ENCODE peak calls at places on chromosomes 7 and 10, in five cellular contexts. B is HCT116, J is stomach, I is right atrium auricular region, R is neural progenitor cell. Y is an unnamed sample.
A peak's percentile ranks its signal among the peaks of the same experiment; 100 is the strongest.

GRCh38 chr7:123635551-123636359 is 19.9 kb upstream of the LMOD2 start:
- DNase-seq in B (no peak), J (no peak), I (no peak), R (peak; percentile 54), Y (no peak)

GRCh38 chr7:131170440-131171105 is 157.1 kb upstream of the MKLN1 start:
- DNase-seq in B (no peak), J (no peak), I (no peak), R (peak; percentile 27), Y (no peak)

GRCh38 chr10:8721641-8722040 is 667.2 kb downstream of the GATA3 start:
- DNase-seq in B (no peak), J (no peak), I (no peak), R (no peak), Y (no peak)

GRCh38 chr7:151152935-151153513 is 14.5 kb downstream of the GBX1 start:
- DNase-seq in B (no peak), J (no peak), I (no peak), R (no peak), Y (no peak)

GRCh38 chr10:30830672-30831230 is 200.9 kb downstream of the ZNF438 start:
- DNase-seq in B (no peak), J (no peak), I (no peak), R (no peak), Y (no peak)

GRCh38 chr10:5196613-5197234 is at the start of gene AKR1C4:
- DNase-seq in B (no peak), J (no peak), I (no peak), R (no peak), Y (no peak)

GRCh38 chr7:2894118-2894940 is 50.2 kb upstream of the GNA12 start:
- DNase-seq in B (no peak), J (peak; percentile 32), I (no peak), R (no peak), Y (no peak)

GRCh38 chr7:1842321-1843221 is 172.5 kb downstream of the ELFN1 start:
- DNase-seq in B (no peak), J (no peak), I (no peak), R (peak; percentile 56), Y (no peak)

GRCh38 chr10:125000366-125001312 is 58.7 kb downstream of the ZRANB1 start:
- DNase-seq in B (no peak), J (peak; percentile 28), I (peak; percentile 58), R (peak; percentile 76), Y (no peak)

GRCh38 chr7:149689591-149689845 is 83.9 kb downstream of the ZNF467 start:
- DNase-seq in B (no peak), J (no peak), I (no peak), R (no peak), Y (no peak)

GRCh38 chr7:114342431-114343181 is 72.0 kb upstream of the FOXP2 start:
- DNase-seq in B (no peak), J (no peak), I (no peak), R (no peak), Y (no peak)

GRCh38 chr10:32332299-32332750 is 14.6 kb downstream of the EPC1 start:
- DNase-seq in B (no peak), J (no peak), I (no peak), R (no peak), Y (no peak)

GRCh38 chr10:23481351-23481961 is 42.6 kb downstream of the OTUD1 start:
- DNase-seq in B (no peak), J (no peak), I (no peak), R (no peak), Y (peak; percentile 57)

GRCh38 chr10:121927361-121927840 is 430 bp downstream of the ATE1 start:
- DNase-seq in B (peak; percentile 31), J (peak; percentile 59), I (peak; percentile 64), R (peak; percentile 77), Y (no peak)

GRCh38 chr7:64888901-64889685 is 14.0 kb upstream of the ZNF273 start:
- DNase-seq in B (no peak), J (peak; percentile 44), I (peak; percentile 59), R (peak; percentile 4), Y (peak; percentile 77)
- H3K4me3 ChIP-seq in B (no peak overlapping the region), J (peak overlapping the region; percentile 67), I (peak overlapping the region; percentile 63), R (peak overlapping the region; percentile 33), Y (peak overlapping the region; percentile 55)

GRCh38 chr10:106440767-106441166 is 723.7 kb downstream of the SORCS1 start:
- DNase-seq in B (no peak), J (no peak), I (no peak), R (no peak), Y (no peak)
- H3K4me1 ChIP-seq in B (no peaks in the 10 kb centered on the region), J (no peaks in the 10 kb centered on the region), I (no peaks in the 10 kb centered on the region), R (no peaks in the 10 kb centered on the region), Y (no peaks in the 10 kb centered on the region)

DNA sequence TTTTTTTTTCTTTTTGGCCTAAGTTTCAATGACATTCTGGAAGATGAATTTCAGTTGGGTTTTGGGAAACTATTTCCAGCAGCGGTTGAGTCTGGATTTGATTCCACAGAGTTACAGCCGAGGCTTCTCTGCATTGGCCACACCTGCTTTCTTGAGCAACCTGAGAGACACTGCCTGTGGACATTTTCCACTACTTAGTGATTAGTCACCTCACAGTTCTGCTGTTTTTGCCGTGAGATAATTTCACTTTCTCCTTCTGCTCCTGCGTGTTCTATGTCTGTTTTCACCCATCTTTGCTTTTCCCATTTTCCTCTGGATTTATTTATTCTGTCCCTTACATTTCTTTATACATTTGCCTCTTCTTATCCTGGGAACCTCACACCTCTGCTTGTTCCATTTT is 243.0 kb downstream of the BICC1 start:
- DNase-seq in B (no peak), J (no peak), I (peak; percentile 65), R (no peak), Y (no peak)
- H3K4me3 ChIP-seq in B (no peak overlapping the region), J (no peak overlapping the region), I (peak overlapping the region; percentile 21), R (no peak overlapping the region), Y (no peak overlapping the region)

DNA sequence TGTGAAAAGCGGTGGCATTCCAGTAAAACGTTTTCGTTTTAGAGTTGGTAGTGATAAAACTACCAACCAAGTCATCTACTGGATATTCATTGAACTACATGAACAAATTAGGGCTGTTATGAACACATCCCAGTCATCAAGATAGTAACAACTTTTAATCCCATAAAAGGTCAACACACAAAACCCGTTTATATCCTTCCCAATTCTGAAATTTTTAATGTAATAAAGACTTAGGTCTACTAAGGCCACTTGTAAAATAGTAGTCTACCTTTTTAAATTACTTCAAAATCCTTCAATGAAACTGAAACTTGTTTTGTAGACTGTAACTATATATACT is 1.2 kb downstream of the ATAD1 start:
- DNase-seq in B (no peak), J (no peak), I (no peak), R (no peak), Y (no peak)
- H3K4me1 ChIP-seq in B (peaks cover 22% of the 10 kb centered on the region), J (peaks cover 15% of the 10 kb centered on the region), I (no peaks in the 10 kb centered on the region), R (peaks cover 20% of the 10 kb centered on the region), Y (peaks cover 34% of the 10 kb centered on the region)

GRCh38 chr7:80614911-80615310 is 23.5 kb upstream of the CD36 start:
- DNase-seq in B (no peak), J (no peak), I (no peak), R (no peak), Y (no peak)
- H3K4me3 ChIP-seq in B (no peak overlapping the region), J (no peak overlapping the region), I (no peak overlapping the region), R (no peak overlapping the region), Y (no peak overlapping the region)

GRCh38 chr10:21531164-21531563 is 2.9 kb upstream of the MLLT10 start:
- DNase-seq in B (no peak), J (no peak), I (no peak), R (no peak), Y (no peak)

GRCh38 chr10:21528452-21529235 is 3.2 kb upstream of the SKIDA1 start:
- DNase-seq in B (no peak), J (no peak), I (no peak), R (peak; percentile 76), Y (no peak)

GRCh38 chr10:21529236-21529910 is 3.9 kb upstream of the SKIDA1 start:
- DNase-seq in B (no peak), J (no peak), I (no peak), R (no peak), Y (no peak)

GRCh38 chr10:21530616-21531015 is 3.4 kb upstream of the MLLT10 start:
- DNase-seq in B (no peak), J (no peak), I (no peak), R (no peak), Y (no peak)

DNA sequence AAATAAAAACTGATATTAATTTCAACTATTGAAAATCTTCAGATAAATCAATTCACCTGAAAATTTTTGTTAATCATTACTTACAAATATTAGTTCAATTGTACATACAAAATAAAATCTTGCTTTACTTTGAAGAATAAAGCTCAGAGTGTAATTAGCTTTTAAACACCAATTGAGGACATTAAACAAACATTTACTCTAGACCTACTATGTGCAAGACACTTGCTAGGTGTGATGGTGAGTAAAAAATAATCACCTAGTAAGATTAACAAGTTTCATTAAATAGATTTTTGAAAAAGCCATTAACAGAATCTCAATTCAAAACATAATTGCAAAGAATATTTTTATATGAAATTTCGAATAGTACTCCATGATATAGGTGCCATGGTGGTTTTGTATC is 3.9 kb upstream of the MLLT10 start:
- DNase-seq in B (no peak), J (no peak), I (no peak), R (no peak), Y (no peak)
- H3K4me1 ChIP-seq in B (peaks cover 71% of the 10 kb centered on the region), J (peaks cover 28% of the 10 kb centered on the region), I (no peaks in the 10 kb centered on the region), R (peaks cover 41% of the 10 kb centered on the region), Y (peaks cover 29% of the 10 kb centered on the region)

DNA sequence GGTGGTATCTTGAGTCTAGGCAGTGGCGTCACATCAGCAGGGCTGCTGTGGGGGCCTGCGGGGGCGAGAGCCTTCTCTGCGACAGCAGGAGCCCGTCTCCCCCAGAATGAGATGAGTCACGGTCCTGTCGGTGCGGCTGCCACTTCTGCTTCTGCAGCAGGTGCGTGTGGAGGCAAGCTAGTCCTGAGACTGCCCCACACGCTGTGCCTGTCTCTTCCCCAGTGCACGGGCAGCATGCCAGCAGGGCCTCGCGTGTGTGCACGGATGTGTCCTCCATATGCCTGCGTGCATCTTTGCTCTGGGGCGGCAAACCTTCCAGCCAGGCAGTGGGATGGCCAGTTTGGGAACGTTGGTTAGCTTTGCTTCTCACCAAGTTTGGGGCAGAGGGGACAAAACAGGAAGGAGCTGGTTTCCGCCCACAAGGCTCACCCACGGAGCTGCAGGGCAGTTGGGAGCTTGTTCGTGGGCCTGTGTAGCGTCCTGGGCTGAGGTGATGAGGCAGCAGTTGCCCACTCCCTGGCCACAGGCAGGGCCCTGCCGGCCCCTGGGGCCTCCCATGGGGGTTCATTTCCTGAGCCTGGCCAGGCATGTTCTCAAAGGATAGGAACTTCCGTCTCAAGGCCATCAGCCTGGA is 60.8 kb upstream of the PPIF start:
- DNase-seq in B (no peak), J (peak; percentile 79), I (peak; percentile 71), R (no peak), Y (peak; percentile 94)
- H3K4me3 ChIP-seq in B (no peak overlapping the region), J (peak overlapping the region; percentile 8), I (no peak overlapping the region), R (no peak overlapping the region), Y (no peak overlapping the region)

Y was measured in esophagus muscularis mucosa.